ENCODE peak calls at places on chromosomes 2 and 18, in four cellular contexts. T, F, D and R are unnamed samples.

GRCh38 chr2:241750076-241750840 is 15.8 kb downstream of the D2HGDH start:
- DNase-seq in T (no peak), F (peak), D (no peak), R (no peak)

GRCh38 chr2:231110551-231110950 is 14.3 kb downstream of the HTR2B start:
- DNase-seq in T (no peak), F (peak), D (no peak), R (peak)

GRCh38 chr2:165833156-165833555 is 39.1 kb upstream of the GALNT3 start:
- DNase-seq in T (no peak), F (no peak), D (no peak), R (peak)

GRCh38 chr18:2444201-2444875 is 127.0 kb downstream of the METTL4 start:
- DNase-seq in T (no peak), F (no peak), D (no peak), R (no peak)

GRCh38 chr2:12192762-12193161 is 446.3 kb downstream of the LPIN1 start:
- DNase-seq in T (no peak), F (peak), D (no peak), R (no peak)

GRCh38 chr2:46344696-46345095 is 47.5 kb downstream of the EPAS1 start:
- DNase-seq in T (no peak), F (no peak), D (no peak), R (no peak)

GRCh38 chr2:25664531-25665307 is 8.7 kb downstream of the DTNB start:
- DNase-seq in T (peak), F (peak), D (no peak), R (peak)

GRCh38 chr2:1823187-1824169 is 79.2 kb upstream of the PXDN start:
- DNase-seq in T (no peak), F (no peak), D (no peak), R (no peak)

GRCh38 chr18:11165138-11165537 is 15.8 kb upstream of the PIEZO2 start:
- DNase-seq in T (no peak), F (no peak), D (no peak), R (no peak)

GRCh38 chr2:230411484-230412368 is 4.3 kb upstream of the SP100 start:
- DNase-seq in T (peak), F (peak), D (no peak), R (peak)

GRCh38 chr2:169344736-169345506 is 17.4 kb downstream of the LRP2 start:
- DNase-seq in T (no peak), F (no peak), D (no peak), R (no peak)

GRCh38 chr2:1995987-1996386 is 251.7 kb upstream of the PXDN start:
- DNase-seq in T (no peak), F (no peak), D (no peak), R (no peak)

GRCh38 chr2:69123182-69123581 is 110.2 kb downstream of the ANTXR1 start:
- DNase-seq in T (no peak), F (no peak), D (no peak), R (peak)

GRCh38 chr18:6269933-6270332 is 144.8 kb downstream of the L3MBTL4 start:
- DNase-seq in T (no peak), F (no peak), D (no peak), R (no peak)

GRCh38 chr2:217995741-217996141 is 7.1 kb downstream of the TNS1 start:
- DNase-seq in T (no peak), F (no peak), D (no peak), R (no peak)

GRCh38 chr18:11498821-11499220 is 110.6 kb upstream of the SLC35G4 start:
- DNase-seq in T (no peak), F (no peak), D (no peak), R (no peak)

GRCh38 chr2:70360661-70361316 is 58.9 kb upstream of the FAM136A start:
- DNase-seq in T (peak), F (no peak), D (no peak), R (no peak)

GRCh38 chr2:239380831-239381708 is 19.8 kb downstream of the HDAC4 start:
- DNase-seq in T (no peak), F (peak), D (peak), R (no peak)

GRCh38 chr2:147420947-147421346 is 423.9 kb upstream of the ACVR2A start:
- DNase-seq in T (no peak), F (no peak), D (no peak), R (no peak)

GRCh38 chr2:193963472-193964119 is 1693.4 kb upstream of the SLC39A10 start:
- DNase-seq in T (no peak), F (peak), D (no peak), R (no peak)

GRCh38 chr2:118050386-118050785 is 36.5 kb upstream of the CCDC93 start:
- DNase-seq in T (no peak), F (peak), D (no peak), R (no peak)

GRCh38 chr2:44184106-44184505 is 15.4 kb downstream of the PPM1B start:
- DNase-seq in T (no peak), F (no peak), D (no peak), R (no peak)

GRCh38 chr2:69012310-69013122 is 463 bp upstream of the ANTXR1 start:
- DNase-seq in T (peak), F (peak), D (no peak), R (peak)

GRCh38 chr2:239938651-239939486 is 86.3 kb downstream of the NDUFA10 start:
- DNase-seq in T (no peak), F (no peak), D (no peak), R (no peak)

GRCh38 chr18:33116376-33116775 is 324.1 kb downstream of the CCDC178 start:
- DNase-seq in T (no peak), F (peak), D (no peak), R (no peak)

GRCh38 chr2:232419245-232420072 is 12.8 kb downstream of the ALPG start:
- DNase-seq in T (no peak), F (no peak), D (no peak), R (no peak)

GRCh38 chr2:231929961-231930600 is 3.9 kb upstream of the NPPC start:
- DNase-seq in T (peak), F (no peak), D (no peak), R (peak)

GRCh38 chr2:120740375-120740764 is 4.7 kb downstream of the GLI2 start:
- DNase-seq in T (no peak), F (no peak), D (no peak), R (no peak)

GRCh38 chr2:105320651-105321215 is 8.8 kb downstream of the TGFBRAP1 start:
- DNase-seq in T (no peak), F (no peak), D (no peak), R (peak)

GRCh38 chr2:105323117-105323516 is 6.4 kb downstream of the TGFBRAP1 start:
- DNase-seq in T (no peak), F (peak), D (no peak), R (no peak)

GRCh38 chr2:105324732-105325131 is 4.8 kb downstream of the TGFBRAP1 start:
- DNase-seq in T (no peak), F (peak), D (no peak), R (peak)

GRCh38 chr2:105325389-105325963 is 4.1 kb downstream of the TGFBRAP1 start:
- DNase-seq in T (no peak), F (peak), D (no peak), R (peak)

GRCh38 chr2:105321875-105322646 is 7.5 kb downstream of the TGFBRAP1 start:
- DNase-seq in T (no peak), F (no peak), D (no peak), R (peak)
- TF ChIP-seq FOS in T (no peak), F (no peak), D (no peak), R (no peak)

GRCh38 chr2:188267776-188268175 is 23.9 kb upstream of the GULP1 start:
- DNase-seq in T (no peak), F (no peak), D (no peak), R (no peak)

GRCh38 chr2:188269004-188269403 is 22.7 kb upstream of the GULP1 start:
- DNase-seq in T (no peak), F (no peak), D (no peak), R (no peak)

DNA sequence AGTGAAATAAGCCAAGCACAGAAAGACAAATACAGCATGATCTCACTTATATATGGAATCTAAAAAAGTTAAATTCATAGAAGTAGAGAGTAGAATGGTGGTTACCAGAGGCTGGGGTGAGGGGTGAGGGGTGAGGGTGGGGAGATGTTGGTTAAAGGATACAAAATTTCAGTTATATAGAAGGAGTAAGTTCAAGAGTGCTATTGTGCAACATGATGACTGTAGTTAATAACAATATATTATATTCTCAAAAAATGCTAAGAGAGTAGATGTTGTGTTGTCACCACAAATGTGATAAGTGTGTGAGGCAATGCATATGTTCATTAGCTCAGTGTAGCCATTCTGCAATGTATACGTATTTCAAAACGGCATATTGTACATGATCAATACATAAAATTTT is 26.4 kb upstream of the GULP1 start:
- DNase-seq in T (no peak), F (no peak), D (no peak), R (no peak)
- TF ChIP-seq FOS in T (no peak), F (no peak), D (no peak), R (no peak)

DNA sequence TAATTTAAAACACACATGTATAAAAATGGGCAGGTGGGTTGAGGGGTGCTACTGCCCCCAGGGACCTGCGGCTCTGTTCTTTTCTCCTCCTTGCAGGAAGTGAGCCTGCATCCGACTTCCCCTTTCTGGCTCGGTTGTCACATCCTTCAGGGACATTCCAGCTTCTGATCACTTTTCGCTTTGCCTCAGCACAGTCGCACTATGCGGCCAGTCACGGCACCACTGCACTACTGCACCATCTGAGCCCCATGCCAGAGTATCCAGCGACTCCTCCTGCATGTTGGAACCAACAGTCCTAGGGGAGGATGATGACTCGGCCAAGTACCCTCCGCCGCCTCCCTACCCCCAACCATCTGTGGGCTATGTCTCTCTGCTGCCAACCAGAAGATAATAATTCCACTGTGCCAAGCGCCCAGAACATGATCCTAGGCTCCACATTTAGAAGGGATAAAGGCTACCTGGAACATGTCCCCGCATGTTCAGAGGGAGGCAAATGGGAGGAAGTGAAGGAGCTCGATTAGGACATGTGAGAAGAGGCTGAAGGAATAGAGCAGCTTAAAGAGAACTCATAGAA is 17.6 kb downstream of the CDC42EP3 start:
- DNase-seq in T (no peak), F (no peak), D (peak), R (no peak)
- TF ChIP-seq FOS in T (no peak), F (peak), D (no peak), R (no peak)

DNA sequence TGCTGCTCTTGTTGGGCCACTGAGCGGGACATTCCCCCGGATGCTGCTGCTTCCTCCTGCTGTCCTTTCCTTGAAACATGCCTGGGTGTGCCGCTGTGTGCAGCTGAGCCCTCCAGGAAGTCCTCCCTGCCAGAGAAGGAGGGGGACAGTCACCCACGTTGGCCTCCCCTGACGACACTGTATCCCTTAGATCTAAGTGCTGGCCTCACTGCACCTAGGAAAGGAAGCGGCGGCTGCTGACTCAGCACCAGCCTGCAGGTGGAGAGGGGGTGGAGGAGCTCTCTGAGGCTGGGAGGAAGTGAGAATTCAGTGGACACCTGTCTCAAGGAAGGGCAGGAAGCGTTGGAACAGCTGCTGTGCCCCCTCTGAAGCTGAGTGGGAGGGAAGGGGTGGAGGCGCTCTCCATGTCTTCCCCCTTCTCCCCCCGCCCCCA is 239.8 kb downstream of the HAUS1 start:
- DNase-seq in T (peak), F (no peak), D (peak), R (no peak)
- TF ChIP-seq FOS in T (no peak), F (no peak), D (no peak), R (no peak)